ENCODE peak calls at places on chromosome 17, in five cellular contexts. One of them, this sample, is unnamed.

GRCh38 chr17:52762147-52762793 is 603.8 kb upstream of the CA10 start:
- DNase-seq in neuronal stem cell: no peak
- DNase-seq in H9: peak; percentile 32
- DNase-seq in trophoblast cell: no peak
- DNase-seq in mesenchymal stem cell: no peak
- DNase-seq in this sample: no peak

GRCh38 chr17:8953152-8953885 is 12.2 kb downstream of the PIK3R5 start:
- DNase-seq in neuronal stem cell: no peak
- DNase-seq in H9: no peak
- DNase-seq in trophoblast cell: no peak
- DNase-seq in mesenchymal stem cell: no peak
- DNase-seq in this sample: no peak

GRCh38 chr17:35244345-35245195 is 1.7 kb downstream of the SLFN5 start:
- DNase-seq in neuronal stem cell: no peak
- DNase-seq in H9: peak; percentile 39
- DNase-seq in trophoblast cell: peak; percentile 88
- DNase-seq in mesenchymal stem cell: peak; percentile 73
- DNase-seq in this sample: peak; percentile 47

GRCh38 chr17:68020451-68020779 is 15.1 kb upstream of the KPNA2 start:
- DNase-seq in neuronal stem cell: no peak
- DNase-seq in H9: no peak
- DNase-seq in trophoblast cell: peak; percentile 46
- DNase-seq in mesenchymal stem cell: no peak
- DNase-seq in this sample: no peak

GRCh38 chr17:13228711-13229110 is 210.9 kb upstream of the ELAC2 start:
- DNase-seq in neuronal stem cell: no peak
- DNase-seq in H9: no peak
- DNase-seq in trophoblast cell: no peak
- DNase-seq in mesenchymal stem cell: no peak
- DNase-seq in this sample: no peak

GRCh38 chr17:77423589-77424451 is 283.1 kb downstream of the SEC14L1 start:
- DNase-seq in neuronal stem cell: no peak
- DNase-seq in H9: no peak
- DNase-seq in trophoblast cell: no peak
- DNase-seq in mesenchymal stem cell: peak; percentile 95
- DNase-seq in this sample: no peak

GRCh38 chr17:66508896-66509843 is 206.8 kb downstream of the PRKCA start:
- DNase-seq in neuronal stem cell: no peak
- DNase-seq in H9: no peak
- DNase-seq in trophoblast cell: peak; percentile 9
- DNase-seq in mesenchymal stem cell: peak; percentile 88
- DNase-seq in this sample: no peak

GRCh38 chr17:30236807-30237206 is 1.3 kb upstream of the SLC6A4 start:
- DNase-seq in neuronal stem cell: peak; percentile 52
- DNase-seq in H9: peak; percentile 78
- DNase-seq in trophoblast cell: peak; percentile 80
- DNase-seq in mesenchymal stem cell: peak; percentile 41
- DNase-seq in this sample: peak; percentile 84

GRCh38 chr17:74780443-74781238 is 4.5 kb upstream of the NAT9 start:
- DNase-seq in neuronal stem cell: no peak
- DNase-seq in H9: peak; percentile 78
- DNase-seq in trophoblast cell: no peak
- DNase-seq in mesenchymal stem cell: peak; percentile 42
- DNase-seq in this sample: no peak

GRCh38 chr17:79549111-79549915 is 61.5 kb downstream of the RBFOX3 start:
- DNase-seq in neuronal stem cell: no peak
- DNase-seq in H9: peak; percentile 75
- DNase-seq in trophoblast cell: no peak
- DNase-seq in mesenchymal stem cell: no peak
- DNase-seq in this sample: no peak

GRCh38 chr17:82092995-82093751 is 4.9 kb downstream of the FASN start:
- DNase-seq in neuronal stem cell: no peak
- DNase-seq in H9: no peak
- DNase-seq in trophoblast cell: no peak
- DNase-seq in mesenchymal stem cell: no peak
- DNase-seq in this sample: no peak

GRCh38 chr17:41302981-41303380 is 330 bp upstream of the KRTAP29-1 start:
- DNase-seq in neuronal stem cell: no peak
- DNase-seq in H9: no peak
- DNase-seq in trophoblast cell: no peak
- DNase-seq in mesenchymal stem cell: no peak
- DNase-seq in this sample: no peak

GRCh38 chr17:21010705-21011596 is 31.9 kb downstream of the USP22 start:
- DNase-seq in neuronal stem cell: no peak
- DNase-seq in H9: no peak
- DNase-seq in trophoblast cell: no peak
- DNase-seq in mesenchymal stem cell: no peak
- DNase-seq in this sample: no peak

GRCh38 chr17:44628234-44629188 is 27.8 kb upstream of the MEIOC start:
- DNase-seq in neuronal stem cell: peak; percentile 88
- DNase-seq in H9: peak; percentile 95
- DNase-seq in trophoblast cell: no peak
- DNase-seq in mesenchymal stem cell: peak; percentile 34
- DNase-seq in this sample: peak; percentile 78

GRCh38 chr17:4706121-4706520 is 2.2 kb upstream of the PELP1 start:
- DNase-seq in neuronal stem cell: no peak
- DNase-seq in H9: peak; percentile 65
- DNase-seq in trophoblast cell: peak; percentile 10
- DNase-seq in mesenchymal stem cell: peak; percentile 49
- DNase-seq in this sample: no peak

GRCh38 chr17:4901648-4902344 is 1.1 kb downstream of the CHRNE start:
- DNase-seq in neuronal stem cell: no peak
- DNase-seq in H9: peak; percentile 52
- DNase-seq in trophoblast cell: peak; percentile 49
- DNase-seq in mesenchymal stem cell: no peak
- DNase-seq in this sample: no peak

GRCh38 chr17:83198366-83199341 is 119.2 kb downstream of the METRNL start:
- DNase-seq in neuronal stem cell: no peak
- DNase-seq in H9: no peak
- DNase-seq in trophoblast cell: no peak
- DNase-seq in mesenchymal stem cell: no peak
- DNase-seq in this sample: no peak

DNA sequence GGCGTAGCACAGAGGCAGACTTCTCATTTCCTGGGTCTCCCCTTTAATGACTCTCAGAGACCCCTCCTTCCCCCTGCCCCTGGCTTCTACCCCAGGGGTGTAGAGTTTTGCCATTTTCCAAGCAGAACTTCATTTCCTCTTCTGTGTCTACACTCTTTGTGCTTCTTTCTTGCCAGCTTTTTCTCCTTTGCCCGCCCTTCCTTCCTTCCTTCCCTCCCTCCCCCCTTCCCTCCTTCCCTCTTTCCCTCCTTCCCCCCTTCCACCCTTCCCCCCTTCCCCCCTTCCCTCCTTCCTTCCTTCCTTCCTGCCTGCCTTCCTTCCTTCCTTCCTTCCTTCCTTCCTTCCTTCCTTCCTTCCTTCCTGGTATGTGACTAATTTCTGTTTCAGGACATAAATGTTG is 47.0 kb downstream of the MAPT start:
- DNase-seq in neuronal stem cell: no peak
- DNase-seq in H9: no peak
- DNase-seq in trophoblast cell: no peak
- DNase-seq in mesenchymal stem cell: no peak
- DNase-seq in this sample: no peak
- H3K18ac ChIP-seq in neuronal stem cell: no peak overlapping the region
- H3K18ac ChIP-seq in H9: no peak overlapping the region
- H3K18ac ChIP-seq in trophoblast cell: no peak overlapping the region
- H3K18ac ChIP-seq in mesenchymal stem cell: no peak overlapping the region
- H3K18ac ChIP-seq in this sample: no peak overlapping the region

GRCh38 chr17:63534078-63534570 is 11.0 kb downstream of the KCNH6 start:
- DNase-seq in neuronal stem cell: no peak
- DNase-seq in H9: no peak
- DNase-seq in trophoblast cell: no peak
- DNase-seq in mesenchymal stem cell: no peak
- DNase-seq in this sample: no peak
- H2BK12ac ChIP-seq in neuronal stem cell: no peak overlapping the region
- H2BK12ac ChIP-seq in H9: no peak overlapping the region
- H2BK12ac ChIP-seq in trophoblast cell: no peak overlapping the region
- H2BK12ac ChIP-seq in mesenchymal stem cell: no peak overlapping the region
- H2BK12ac ChIP-seq in this sample: no peak overlapping the region

GRCh38 chr17:7203391-7203790 is 16.2 kb downstream of the DLG4 start:
- DNase-seq in neuronal stem cell: no peak
- DNase-seq in H9: no peak
- DNase-seq in trophoblast cell: no peak
- DNase-seq in mesenchymal stem cell: no peak
- DNase-seq in this sample: no peak

GRCh38 chr17:7208027-7208571 is 11.5 kb downstream of the DLG4 start:
- DNase-seq in neuronal stem cell: no peak
- DNase-seq in H9: peak; percentile 93
- DNase-seq in trophoblast cell: no peak
- DNase-seq in mesenchymal stem cell: no peak
- DNase-seq in this sample: peak; percentile 86

GRCh38 chr17:7207120-7208001 is 12.3 kb downstream of the DLG4 start:
- DNase-seq in neuronal stem cell: no peak
- DNase-seq in H9: peak; percentile 36
- DNase-seq in trophoblast cell: no peak
- DNase-seq in mesenchymal stem cell: no peak
- DNase-seq in this sample: no peak

GRCh38 chr17:7204335-7204734 is 15.3 kb downstream of the DLG4 start:
- DNase-seq in neuronal stem cell: no peak
- DNase-seq in H9: no peak
- DNase-seq in trophoblast cell: no peak
- DNase-seq in mesenchymal stem cell: no peak
- DNase-seq in this sample: no peak

DNA sequence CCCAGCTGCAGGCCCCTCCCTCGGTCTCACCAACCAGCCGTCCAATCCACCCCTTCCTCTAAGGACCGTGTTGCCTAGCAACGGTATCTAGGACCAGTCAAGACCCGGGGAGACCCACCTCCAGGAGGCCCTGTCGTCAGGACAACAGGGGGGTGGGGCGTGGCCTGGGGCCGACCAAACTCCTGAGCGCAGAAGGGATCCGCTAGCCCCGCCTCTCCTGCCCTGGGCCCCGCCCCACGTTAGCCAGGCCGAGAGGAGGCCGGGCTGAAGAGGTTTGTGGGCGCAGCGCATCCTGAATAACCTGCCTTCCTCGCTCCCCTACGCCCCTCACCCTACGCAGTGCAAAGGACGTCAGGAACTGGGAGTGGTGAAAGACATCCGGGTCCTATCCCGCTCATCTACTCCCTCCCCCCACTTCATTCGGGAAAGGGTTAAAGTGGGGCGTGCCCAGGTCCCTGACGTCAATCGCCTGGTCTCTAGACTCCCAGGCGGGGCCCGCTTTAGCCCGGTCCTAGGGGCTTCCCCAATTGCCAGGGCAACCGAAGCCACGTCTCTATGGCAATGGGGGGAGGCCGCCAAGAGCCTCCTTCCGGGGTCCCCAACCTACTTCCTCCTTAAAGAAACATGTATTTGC is 14.7 kb downstream of the DLG4 start:
- DNase-seq in neuronal stem cell: peak; percentile 96
- DNase-seq in H9: peak; percentile 99
- DNase-seq in trophoblast cell: peak; percentile 53
- DNase-seq in mesenchymal stem cell: peak; percentile 93
- DNase-seq in this sample: peak; percentile 89
- H3K18ac ChIP-seq in neuronal stem cell: peak overlapping the region; percentile 86
- H3K18ac ChIP-seq in H9: peak overlapping the region; percentile 41
- H3K18ac ChIP-seq in trophoblast cell: no peak overlapping the region
- H3K18ac ChIP-seq in mesenchymal stem cell: peak overlapping the region; percentile 91
- H3K18ac ChIP-seq in this sample: peak overlapping the region; percentile 88

GRCh38 chr17:80653856-80654255 is 109.2 kb downstream of the RPTOR start:
- DNase-seq in neuronal stem cell: no peak
- DNase-seq in H9: no peak
- DNase-seq in trophoblast cell: no peak
- DNase-seq in mesenchymal stem cell: no peak
- DNase-seq in this sample: no peak
- H2BK12ac ChIP-seq in neuronal stem cell: no peak overlapping the region
- H2BK12ac ChIP-seq in H9: no peak overlapping the region
- H2BK12ac ChIP-seq in trophoblast cell: no peak overlapping the region
- H2BK12ac ChIP-seq in mesenchymal stem cell: no peak overlapping the region
- H2BK12ac ChIP-seq in this sample: no peak overlapping the region

DNA sequence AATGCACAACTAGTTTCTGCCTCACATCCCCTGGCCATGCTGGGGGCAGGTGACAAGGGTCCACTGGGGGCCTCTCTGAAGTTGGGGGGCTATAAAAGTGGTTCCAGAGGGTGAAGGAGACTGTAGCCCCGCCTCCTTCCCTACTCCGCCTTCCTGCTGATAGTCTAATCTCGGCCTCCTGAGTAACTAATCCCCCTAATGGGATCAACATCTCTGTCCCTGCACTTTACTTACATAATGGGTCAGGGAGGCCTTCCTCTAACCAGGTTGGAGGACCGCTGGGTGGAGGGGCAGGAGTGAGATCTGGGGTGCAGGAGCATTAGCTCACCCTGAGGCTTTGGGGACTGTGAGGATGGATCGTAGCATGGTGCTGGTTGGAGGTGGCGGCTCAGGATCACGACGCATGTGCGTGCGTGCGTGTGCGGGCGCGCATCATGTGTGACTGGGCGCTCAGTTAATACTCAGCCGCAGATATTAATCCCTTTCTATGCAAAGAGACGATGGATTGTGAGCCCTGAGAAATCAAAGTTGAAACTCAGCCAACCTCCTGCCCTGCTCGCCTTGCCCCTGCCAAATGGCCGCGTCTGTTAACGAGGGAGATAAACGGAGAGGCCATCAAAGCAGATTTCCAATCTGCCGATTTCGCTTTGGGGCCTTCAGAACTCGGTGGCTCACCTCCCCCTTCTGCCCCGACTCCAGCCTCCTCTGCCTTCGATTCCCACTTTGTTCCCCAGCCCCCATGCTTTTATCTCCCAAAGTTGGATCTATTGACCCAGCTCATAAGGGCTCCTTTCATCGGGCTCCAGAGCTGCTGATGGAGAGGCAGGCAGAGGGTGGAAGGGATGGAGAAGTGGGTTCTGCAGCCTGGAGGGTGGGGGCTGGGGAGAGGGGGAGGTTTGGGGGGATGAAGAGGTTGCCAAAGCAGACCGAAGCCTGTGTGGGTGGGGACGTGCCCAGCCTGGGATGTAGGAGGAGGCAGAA is 107.3 kb downstream of the SDK2 start:
- DNase-seq in neuronal stem cell: peak; percentile 29
- DNase-seq in H9: no peak
- DNase-seq in trophoblast cell: no peak
- DNase-seq in mesenchymal stem cell: no peak
- DNase-seq in this sample: no peak
- H3K18ac ChIP-seq in neuronal stem cell: peak overlapping the region; percentile 90
- H3K18ac ChIP-seq in H9: no peak overlapping the region
- H3K18ac ChIP-seq in trophoblast cell: no peak overlapping the region
- H3K18ac ChIP-seq in mesenchymal stem cell: no peak overlapping the region
- H3K18ac ChIP-seq in this sample: no peak overlapping the region